ENCODE peak calls at places on chromosome 11, in ten cellular contexts. One of them, this sample, is unnamed.

GRCh38 chr11:9250139-9250582 is 15.0 kb downstream of the DENND5A start:
- DNase-seq in thoracic aorta: no peak
- DNase-seq in Calu3: no peak
- DNase-seq in stomach: no peak
- DNase-seq in left ventricle myocardium superior: no peak
- DNase-seq in pulmonary artery endothelial cell: no peak
- DNase-seq in left ventricle myocardium inferior: no peak
- DNase-seq in pons: peak; percentile 52
- DNase-seq in activated CD8-positive, alpha-beta memory T cell treated with anti-CD3 and anti-CD28 coated beads for 1 hour: no peak
- DNase-seq in neuronal stem cell: no peak
- DNase-seq in this sample: no peak

GRCh38 chr11:61617515-61617914 is 36.6 kb upstream of the SYT7 start:
- DNase-seq in left ventricle myocardium inferior: no peak
- DNase-seq in neuronal stem cell: no peak
- DNase-seq in pulmonary artery endothelial cell: no peak
- DNase-seq in thoracic aorta: no peak
- DNase-seq in activated CD8-positive, alpha-beta memory T cell treated with anti-CD3 and anti-CD28 coated beads for 1 hour: no peak
- DNase-seq in pons: no peak
- DNase-seq in left ventricle myocardium superior: no peak
- DNase-seq in Calu3: no peak
- DNase-seq in stomach: no peak
- DNase-seq in this sample: no peak

GRCh38 chr11:78952188-78952587 is 377.5 kb upstream of the NARS2 start:
- DNase-seq in neuronal stem cell: no peak
- DNase-seq in pulmonary artery endothelial cell: no peak
- DNase-seq in activated CD8-positive, alpha-beta memory T cell treated with anti-CD3 and anti-CD28 coated beads for 1 hour: no peak
- DNase-seq in left ventricle myocardium superior: no peak
- DNase-seq in left ventricle myocardium inferior: no peak
- DNase-seq in thoracic aorta: no peak
- DNase-seq in stomach: no peak
- DNase-seq in pons: no peak
- DNase-seq in Calu3: no peak
- DNase-seq in this sample: no peak

GRCh38 chr11:117980716-117981115 is 5.5 kb upstream of the IL10RA start:
- DNase-seq in stomach: no peak
- DNase-seq in left ventricle myocardium inferior: no peak
- DNase-seq in thoracic aorta: no peak
- DNase-seq in pons: no peak
- DNase-seq in pulmonary artery endothelial cell: no peak
- DNase-seq in activated CD8-positive, alpha-beta memory T cell treated with anti-CD3 and anti-CD28 coated beads for 1 hour: no peak
- DNase-seq in left ventricle myocardium superior: no peak
- DNase-seq in Calu3: no peak
- DNase-seq in neuronal stem cell: no peak
- DNase-seq in this sample: no peak

GRCh38 chr11:31887180-31887579 is 76.1 kb upstream of the PAX6 start:
- DNase-seq in stomach: no peak
- DNase-seq in thoracic aorta: no peak
- DNase-seq in pons: no peak
- DNase-seq in left ventricle myocardium inferior: no peak
- DNase-seq in Calu3: no peak
- DNase-seq in neuronal stem cell: no peak
- DNase-seq in left ventricle myocardium superior: no peak
- DNase-seq in activated CD8-positive, alpha-beta memory T cell treated with anti-CD3 and anti-CD28 coated beads for 1 hour: no peak
- DNase-seq in pulmonary artery endothelial cell: no peak
- DNase-seq in this sample: no peak

GRCh38 chr11:123742334-123742733 is 874 bp upstream of the ZNF202 start:
- DNase-seq in left ventricle myocardium superior: no peak
- DNase-seq in thoracic aorta: no peak
- DNase-seq in stomach: no peak
- DNase-seq in pulmonary artery endothelial cell: no peak
- DNase-seq in pons: no peak
- DNase-seq in Calu3: no peak
- DNase-seq in activated CD8-positive, alpha-beta memory T cell treated with anti-CD3 and anti-CD28 coated beads for 1 hour: no peak
- DNase-seq in neuronal stem cell: peak; percentile 17
- DNase-seq in left ventricle myocardium inferior: no peak
- DNase-seq in this sample: no peak

GRCh38 chr11:105081412-105082150 is 36.4 kb upstream of the CARD16 start:
- DNase-seq in Calu3: no peak
- DNase-seq in stomach: no peak
- DNase-seq in neuronal stem cell: no peak
- DNase-seq in activated CD8-positive, alpha-beta memory T cell treated with anti-CD3 and anti-CD28 coated beads for 1 hour: no peak
- DNase-seq in pulmonary artery endothelial cell: no peak
- DNase-seq in thoracic aorta: no peak
- DNase-seq in left ventricle myocardium inferior: no peak
- DNase-seq in left ventricle myocardium superior: peak; percentile 19
- DNase-seq in pons: no peak
- DNase-seq in this sample: no peak

GRCh38 chr11:26992031-26992541 is 1.8 kb upstream of the FIBIN start:
- DNase-seq in thoracic aorta: no peak
- DNase-seq in Calu3: no peak
- DNase-seq in left ventricle myocardium superior: no peak
- DNase-seq in left ventricle myocardium inferior: no peak
- DNase-seq in pons: no peak
- DNase-seq in stomach: no peak
- DNase-seq in pulmonary artery endothelial cell: no peak
- DNase-seq in activated CD8-positive, alpha-beta memory T cell treated with anti-CD3 and anti-CD28 coated beads for 1 hour: no peak
- DNase-seq in neuronal stem cell: no peak
- DNase-seq in this sample: no peak

GRCh38 chr11:47254381-47254780 is 3.4 kb upstream of the NR1H3 start:
- DNase-seq in stomach: no peak
- DNase-seq in activated CD8-positive, alpha-beta memory T cell treated with anti-CD3 and anti-CD28 coated beads for 1 hour: no peak
- DNase-seq in neuronal stem cell: no peak
- DNase-seq in pulmonary artery endothelial cell: no peak
- DNase-seq in thoracic aorta: no peak
- DNase-seq in pons: peak; percentile 40
- DNase-seq in left ventricle myocardium superior: no peak
- DNase-seq in left ventricle myocardium inferior: no peak
- DNase-seq in Calu3: no peak
- DNase-seq in this sample: no peak

GRCh38 chr11:118226294-118226693 is 1.5 kb upstream of the JAML start:
- DNase-seq in activated CD8-positive, alpha-beta memory T cell treated with anti-CD3 and anti-CD28 coated beads for 1 hour: no peak
- DNase-seq in Calu3: no peak
- DNase-seq in pulmonary artery endothelial cell: no peak
- DNase-seq in left ventricle myocardium inferior: no peak
- DNase-seq in left ventricle myocardium superior: no peak
- DNase-seq in stomach: no peak
- DNase-seq in thoracic aorta: no peak
- DNase-seq in neuronal stem cell: no peak
- DNase-seq in pons: peak; percentile 9
- DNase-seq in this sample: no peak

GRCh38 chr11:19243601-19244000 is 2.9 kb upstream of the E2F8 start:
- DNase-seq in thoracic aorta: no peak
- DNase-seq in pons: no peak
- DNase-seq in stomach: no peak
- DNase-seq in activated CD8-positive, alpha-beta memory T cell treated with anti-CD3 and anti-CD28 coated beads for 1 hour: no peak
- DNase-seq in left ventricle myocardium superior: no peak
- DNase-seq in Calu3: no peak
- DNase-seq in pulmonary artery endothelial cell: no peak
- DNase-seq in neuronal stem cell: no peak
- DNase-seq in left ventricle myocardium inferior: no peak
- DNase-seq in this sample: no peak

This sample was measured in cortex of kidney.